ENCODE peak calls at places on chromosomes 13 and 19, in nine cellular contexts. One of them, this sample, is unnamed.

GRCh38 chr13:67204731-67205130 is 25.4 kb downstream of the PCDH9 start:
- DNase-seq in heart right ventricle: no peak
- DNase-seq in right atrium auricular region: no peak
- DNase-seq in naive thymus-derived CD4-positive, alpha-beta T cell: no peak
- DNase-seq in thoracic aorta: no peak
- DNase-seq in tibial nerve: no peak
- DNase-seq in GM12878: no peak
- DNase-seq in trophoblast cell: no peak
- DNase-seq in cardiac muscle cell: no peak
- DNase-seq in this sample: no peak

GRCh38 chr19:10271543-10272086 is 695 bp downstream of the ICAM1 start:
- DNase-seq in cardiac muscle cell: no peak
- DNase-seq in thoracic aorta: no peak
- DNase-seq in heart right ventricle: no peak
- DNase-seq in naive thymus-derived CD4-positive, alpha-beta T cell: no peak
- DNase-seq in trophoblast cell: peak; percentile 31
- DNase-seq in GM12878: no peak
- DNase-seq in tibial nerve: no peak
- DNase-seq in right atrium auricular region: no peak
- DNase-seq in this sample: no peak

GRCh38 chr19:43524922-43525835 is 1.8 kb downstream of the ETHE1 start:
- DNase-seq in right atrium auricular region: peak; percentile 73
- DNase-seq in trophoblast cell: peak; percentile 62
- DNase-seq in thoracic aorta: peak; percentile 31
- DNase-seq in GM12878: peak; percentile 44
- DNase-seq in heart right ventricle: peak; percentile 25
- DNase-seq in cardiac muscle cell: peak; percentile 54
- DNase-seq in naive thymus-derived CD4-positive, alpha-beta T cell: peak; percentile 45
- DNase-seq in tibial nerve: peak; percentile 58
- DNase-seq in this sample: peak; percentile 43

GRCh38 chr13:105491345-105491744 is 1044.1 kb downstream of the EFNB2 start:
- DNase-seq in thoracic aorta: no peak
- DNase-seq in naive thymus-derived CD4-positive, alpha-beta T cell: no peak
- DNase-seq in GM12878: no peak
- DNase-seq in cardiac muscle cell: no peak
- DNase-seq in heart right ventricle: no peak
- DNase-seq in tibial nerve: no peak
- DNase-seq in right atrium auricular region: no peak
- DNase-seq in trophoblast cell: no peak
- DNase-seq in this sample: no peak

GRCh38 chr19:8489591-8490394 is 12.6 kb downstream of the PRAM1 start:
- DNase-seq in tibial nerve: no peak
- DNase-seq in right atrium auricular region: no peak
- DNase-seq in trophoblast cell: no peak
- DNase-seq in heart right ventricle: no peak
- DNase-seq in naive thymus-derived CD4-positive, alpha-beta T cell: no peak
- DNase-seq in cardiac muscle cell: no peak
- DNase-seq in GM12878: no peak
- DNase-seq in thoracic aorta: no peak
- DNase-seq in this sample: no peak

GRCh38 chr19:44796701-44797115 is 12.2 kb upstream of the BCAM start:
- DNase-seq in cardiac muscle cell: peak; percentile 52
- DNase-seq in GM12878: no peak
- DNase-seq in naive thymus-derived CD4-positive, alpha-beta T cell: no peak
- DNase-seq in tibial nerve: no peak
- DNase-seq in right atrium auricular region: no peak
- DNase-seq in thoracic aorta: no peak
- DNase-seq in heart right ventricle: peak; percentile 82
- DNase-seq in trophoblast cell: no peak
- DNase-seq in this sample: no peak

GRCh38 chr19:31625575-31625974 is 276.3 kb upstream of the TSHZ3 start:
- DNase-seq in thoracic aorta: no peak
- DNase-seq in right atrium auricular region: no peak
- DNase-seq in trophoblast cell: no peak
- DNase-seq in tibial nerve: no peak
- DNase-seq in naive thymus-derived CD4-positive, alpha-beta T cell: no peak
- DNase-seq in heart right ventricle: no peak
- DNase-seq in cardiac muscle cell: no peak
- DNase-seq in GM12878: no peak
- DNase-seq in this sample: no peak

GRCh38 chr19:29378543-29379105 is 147.2 kb upstream of the VSTM2B start:
- DNase-seq in right atrium auricular region: peak; percentile 23
- DNase-seq in naive thymus-derived CD4-positive, alpha-beta T cell: no peak
- DNase-seq in cardiac muscle cell: no peak
- DNase-seq in heart right ventricle: no peak
- DNase-seq in thoracic aorta: no peak
- DNase-seq in GM12878: no peak
- DNase-seq in tibial nerve: no peak
- DNase-seq in trophoblast cell: no peak
- DNase-seq in this sample: no peak

GRCh38 chr13:49540552-49540951 is 44.8 kb downstream of the PHF11 start:
- DNase-seq in thoracic aorta: no peak
- DNase-seq in tibial nerve: no peak
- DNase-seq in heart right ventricle: no peak
- DNase-seq in cardiac muscle cell: no peak
- DNase-seq in GM12878: peak; percentile 23
- DNase-seq in naive thymus-derived CD4-positive, alpha-beta T cell: no peak
- DNase-seq in trophoblast cell: no peak
- DNase-seq in right atrium auricular region: no peak
- DNase-seq in this sample: peak; percentile 64

GRCh38 chr13:31209172-31209818 is 9.5 kb downstream of the B3GLCT start:
- DNase-seq in thoracic aorta: no peak
- DNase-seq in naive thymus-derived CD4-positive, alpha-beta T cell: no peak
- DNase-seq in right atrium auricular region: peak; percentile 69
- DNase-seq in tibial nerve: peak; percentile 12
- DNase-seq in heart right ventricle: peak; percentile 80
- DNase-seq in GM12878: no peak
- DNase-seq in trophoblast cell: no peak
- DNase-seq in cardiac muscle cell: peak; percentile 79
- DNase-seq in this sample: peak; percentile 69

GRCh38 chr13:54611400-54611799 is 1582.8 kb downstream of the OLFM4 start:
- DNase-seq in cardiac muscle cell: no peak
- DNase-seq in tibial nerve: no peak
- DNase-seq in right atrium auricular region: no peak
- DNase-seq in trophoblast cell: no peak
- DNase-seq in naive thymus-derived CD4-positive, alpha-beta T cell: no peak
- DNase-seq in GM12878: no peak
- DNase-seq in heart right ventricle: no peak
- DNase-seq in thoracic aorta: no peak
- DNase-seq in this sample: no peak

GRCh38 chr13:20188649-20189553 is 3.8 kb downstream of the GJB2 start:
- DNase-seq in heart right ventricle: no peak
- DNase-seq in trophoblast cell: no peak
- DNase-seq in cardiac muscle cell: no peak
- DNase-seq in thoracic aorta: no peak
- DNase-seq in GM12878: no peak
- DNase-seq in naive thymus-derived CD4-positive, alpha-beta T cell: no peak
- DNase-seq in right atrium auricular region: no peak
- DNase-seq in tibial nerve: no peak
- DNase-seq in this sample: no peak

GRCh38 chr13:20191311-20191901 is 1.3 kb downstream of the GJB2 start:
- DNase-seq in heart right ventricle: no peak
- DNase-seq in GM12878: no peak
- DNase-seq in trophoblast cell: peak; percentile 4
- DNase-seq in naive thymus-derived CD4-positive, alpha-beta T cell: no peak
- DNase-seq in tibial nerve: no peak
- DNase-seq in right atrium auricular region: no peak
- DNase-seq in cardiac muscle cell: no peak
- DNase-seq in thoracic aorta: no peak
- DNase-seq in this sample: no peak

GRCh38 chr13:20192470-20193141 is at the start of gene GJB2:
- DNase-seq in tibial nerve: no peak
- DNase-seq in cardiac muscle cell: peak; percentile 46
- DNase-seq in trophoblast cell: no peak
- DNase-seq in naive thymus-derived CD4-positive, alpha-beta T cell: no peak
- DNase-seq in heart right ventricle: no peak
- DNase-seq in thoracic aorta: no peak
- DNase-seq in right atrium auricular region: no peak
- DNase-seq in GM12878: no peak
- DNase-seq in this sample: no peak

GRCh38 chr13:20191902-20192469 is 752 bp downstream of the GJB2 start:
- DNase-seq in heart right ventricle: no peak
- DNase-seq in cardiac muscle cell: no peak
- DNase-seq in right atrium auricular region: no peak
- DNase-seq in naive thymus-derived CD4-positive, alpha-beta T cell: no peak
- DNase-seq in GM12878: no peak
- DNase-seq in tibial nerve: no peak
- DNase-seq in trophoblast cell: peak; percentile 20
- DNase-seq in thoracic aorta: no peak
- DNase-seq in this sample: no peak

DNA sequence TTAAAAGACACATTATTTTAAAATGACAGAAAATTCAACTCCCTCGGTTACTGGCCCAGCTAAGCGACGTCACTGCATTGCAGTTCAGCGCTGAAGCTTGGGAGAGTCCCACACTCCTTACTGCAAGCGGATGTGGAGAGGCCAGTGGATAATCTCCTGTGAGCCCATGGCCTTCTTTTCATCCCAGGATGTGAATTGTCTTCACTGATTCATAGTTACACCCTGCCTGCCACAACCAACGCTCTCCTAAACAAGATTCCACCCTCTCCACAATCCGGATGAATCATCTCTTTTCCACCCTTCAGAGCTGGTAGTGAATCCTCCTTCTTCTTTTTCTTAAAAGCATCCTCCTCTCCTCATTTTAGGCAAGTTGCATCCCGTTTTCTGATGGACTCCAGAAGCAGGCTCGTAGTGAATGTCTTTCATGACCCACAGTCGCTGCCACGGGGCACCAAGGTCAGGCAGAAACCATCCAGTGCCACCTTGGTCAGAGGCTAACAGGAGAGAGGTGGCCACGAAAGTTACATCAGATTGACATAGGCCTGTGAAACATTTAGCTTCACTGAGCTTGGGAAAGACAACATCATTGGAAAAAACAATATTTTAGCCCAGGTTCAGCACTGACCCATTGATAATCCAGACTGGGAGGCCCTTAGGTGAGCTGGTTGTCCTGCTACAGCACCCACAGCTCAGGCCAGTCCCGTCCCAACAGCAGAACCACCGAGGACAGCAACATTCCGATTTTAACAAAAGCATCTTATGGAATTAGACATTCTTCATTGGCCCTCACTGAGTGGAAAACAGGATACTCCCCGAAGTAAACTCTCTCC is 2.0 kb downstream of the GJB2 start:
- DNase-seq in trophoblast cell: no peak
- DNase-seq in cardiac muscle cell: no peak
- DNase-seq in tibial nerve: no peak
- DNase-seq in GM12878: no peak
- DNase-seq in right atrium auricular region: no peak
- DNase-seq in thoracic aorta: no peak
- DNase-seq in heart right ventricle: no peak
- DNase-seq in naive thymus-derived CD4-positive, alpha-beta T cell: no peak
- DNase-seq in this sample: no peak
- H3K4me3 ChIP-seq in trophoblast cell: no peak overlapping the region
- H3K4me3 ChIP-seq in cardiac muscle cell: no peak overlapping the region
- H3K4me3 ChIP-seq in tibial nerve: no peak overlapping the region
- H3K4me3 ChIP-seq in GM12878: no peak overlapping the region
- H3K4me3 ChIP-seq in right atrium auricular region: no peak overlapping the region
- H3K4me3 ChIP-seq in thoracic aorta: no peak overlapping the region
- H3K4me3 ChIP-seq in heart right ventricle: no peak overlapping the region
- H3K4me3 ChIP-seq in naive thymus-derived CD4-positive, alpha-beta T cell: no peak overlapping the region
- H3K4me3 ChIP-seq in this sample: no peak overlapping the region

DNA sequence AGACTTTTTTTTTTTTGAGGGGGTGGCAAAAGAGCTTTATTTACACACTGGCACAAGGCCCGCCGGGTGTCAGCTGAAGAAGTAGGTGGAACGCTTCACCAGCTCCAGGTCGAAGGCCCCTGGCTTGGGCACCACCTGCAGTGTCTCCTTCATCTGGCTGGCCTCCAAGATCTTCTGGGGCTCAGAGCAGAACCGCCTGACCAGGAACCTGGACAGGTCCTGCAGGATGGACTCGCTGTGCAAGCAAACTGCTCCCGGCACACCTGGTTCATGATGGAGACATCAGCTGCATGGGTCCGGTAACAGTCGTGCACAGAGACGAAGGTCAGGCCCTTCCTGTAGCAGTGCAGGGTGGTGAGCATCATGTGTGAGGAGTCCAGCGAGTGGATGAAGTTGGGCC is 4.4 kb upstream of the CYP4F2 start:
- DNase-seq in right atrium auricular region: no peak
- DNase-seq in cardiac muscle cell: no peak
- DNase-seq in tibial nerve: no peak
- DNase-seq in GM12878: no peak
- DNase-seq in trophoblast cell: no peak
- DNase-seq in thoracic aorta: no peak
- DNase-seq in naive thymus-derived CD4-positive, alpha-beta T cell: no peak
- DNase-seq in heart right ventricle: no peak
- DNase-seq in this sample: no peak
- H3K4me1 ChIP-seq in right atrium auricular region: no peaks in the 10 kb centered on the region
- H3K4me1 ChIP-seq in cardiac muscle cell: no peaks in the 10 kb centered on the region
- H3K4me1 ChIP-seq in tibial nerve: no peaks in the 10 kb centered on the region
- H3K4me1 ChIP-seq in GM12878: no peaks in the 10 kb centered on the region
- H3K4me1 ChIP-seq in trophoblast cell: no peaks in the 10 kb centered on the region
- H3K4me1 ChIP-seq in thoracic aorta: no peaks in the 10 kb centered on the region
- H3K4me1 ChIP-seq in naive thymus-derived CD4-positive, alpha-beta T cell: no peaks in the 10 kb centered on the region
- H3K4me1 ChIP-seq in heart right ventricle: no peaks in the 10 kb centered on the region
- H3K4me1 ChIP-seq in this sample: no peaks in the 10 kb centered on the region

DNA sequence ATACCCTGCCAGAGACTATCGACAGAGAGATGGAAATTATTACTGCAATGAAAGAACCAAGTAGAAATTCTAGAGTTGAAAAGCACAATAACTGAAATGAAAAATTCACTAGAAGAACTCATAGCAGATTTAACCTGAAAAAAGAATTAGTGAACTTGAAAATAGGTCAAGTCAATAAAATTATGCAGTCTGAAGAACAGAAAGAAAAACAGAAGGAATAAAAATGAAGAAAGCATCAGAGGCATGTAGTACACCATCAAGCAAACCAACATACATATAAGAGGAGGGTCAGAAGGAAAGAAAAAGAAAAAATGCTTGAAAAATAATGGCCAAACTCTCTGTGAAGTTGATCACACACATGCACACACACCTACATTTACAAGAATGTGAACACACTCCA is 3.6 kb upstream of the ZNF780B start:
- DNase-seq in thoracic aorta: no peak
- DNase-seq in right atrium auricular region: no peak
- DNase-seq in trophoblast cell: no peak
- DNase-seq in cardiac muscle cell: no peak
- DNase-seq in heart right ventricle: no peak
- DNase-seq in tibial nerve: no peak
- DNase-seq in GM12878: no peak
- DNase-seq in naive thymus-derived CD4-positive, alpha-beta T cell: no peak
- DNase-seq in this sample: no peak
- H3K9me3 ChIP-seq in thoracic aorta: peaks cover 27% of the 10 kb centered on the region
- H3K9me3 ChIP-seq in right atrium auricular region: peaks cover 6% of the 10 kb centered on the region
- H3K9me3 ChIP-seq in trophoblast cell: no peaks in the 10 kb centered on the region
- H3K9me3 ChIP-seq in cardiac muscle cell: no peaks in the 10 kb centered on the region
- H3K9me3 ChIP-seq in heart right ventricle: peaks cover 5% of the 10 kb centered on the region
- H3K9me3 ChIP-seq in tibial nerve: peaks cover 4% of the 10 kb centered on the region
- H3K9me3 ChIP-seq in GM12878: peaks cover 8% of the 10 kb centered on the region
- H3K9me3 ChIP-seq in naive thymus-derived CD4-positive, alpha-beta T cell: peaks cover 13% of the 10 kb centered on the region
- H3K9me3 ChIP-seq in this sample: no peaks in the 10 kb centered on the region

DNA sequence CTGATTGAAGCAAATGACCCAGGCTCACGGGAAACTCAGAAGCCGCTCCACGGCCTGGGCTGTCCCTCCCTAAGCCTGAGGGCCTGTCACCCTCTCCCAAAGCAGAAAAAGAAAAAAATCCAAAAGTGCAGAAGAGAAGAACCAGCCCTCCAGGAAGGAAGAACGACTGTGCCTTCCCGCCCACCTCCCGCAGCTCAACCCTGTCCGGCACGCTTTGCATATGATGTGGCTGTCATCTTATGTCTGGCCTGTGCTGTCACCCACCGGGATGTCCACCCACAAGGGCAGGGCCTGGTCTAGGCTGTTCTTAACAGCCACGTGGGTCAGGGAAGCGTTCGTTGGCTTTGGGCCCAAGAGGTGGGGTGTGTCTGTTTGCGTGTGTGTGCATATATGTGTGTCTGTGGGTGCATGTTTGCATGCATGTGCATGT is 13.7 kb downstream of the ZBTB7A start:
- DNase-seq in heart right ventricle: no peak
- DNase-seq in trophoblast cell: no peak
- DNase-seq in GM12878: no peak
- DNase-seq in thoracic aorta: no peak
- DNase-seq in cardiac muscle cell: no peak
- DNase-seq in naive thymus-derived CD4-positive, alpha-beta T cell: no peak
- DNase-seq in tibial nerve: no peak
- DNase-seq in right atrium auricular region: no peak
- DNase-seq in this sample: peak; percentile 28
- H3K4me3 ChIP-seq in heart right ventricle: no peak overlapping the region
- H3K4me3 ChIP-seq in trophoblast cell: peak overlapping the region; percentile 11
- H3K4me3 ChIP-seq in GM12878: no peak overlapping the region
- H3K4me3 ChIP-seq in thoracic aorta: peak overlapping the region; percentile 6
- H3K4me3 ChIP-seq in cardiac muscle cell: no peak overlapping the region
- H3K4me3 ChIP-seq in naive thymus-derived CD4-positive, alpha-beta T cell: no peak overlapping the region
- H3K4me3 ChIP-seq in tibial nerve: no peak overlapping the region
- H3K4me3 ChIP-seq in right atrium auricular region: no peak overlapping the region
- H3K4me3 ChIP-seq in this sample: no peak overlapping the region

This sample was measured in uterus.